ENCODE peak calls at places on chromosomes 1 and 21, in ten cellular contexts. Y is fibroblast of pulmonary artery, W is fibroblast of lung, G is brain microvascular endothelial cell, F is stomach, M is Panc1, R is GM23338, A is skeletal muscle cell, E is aorta, O is left ventricle myocardium inferior. Z is an unnamed sample.

GRCh38 chr1:61337981-61338848 is 255.9 kb downstream of the NFIA start:
- DNase-seq in Y (peak), W (peak), G (peak), F (peak), M (no peak), R (peak), A (peak), E (peak), O (peak), Z (peak)

GRCh38 chr1:6703016-6703415 is 1.4 kb upstream of the DNAJC11 start:
- DNase-seq in Y (no peak), W (no peak), G (no peak), F (no peak), M (no peak), R (no peak), A (no peak), E (no peak), O (no peak), Z (no peak)

GRCh38 chr1:45493116-45493697 is 2.2 kb upstream of the TESK2 start:
- DNase-seq in Y (peak), W (peak), G (peak), F (peak), M (peak), R (peak), A (no peak), E (no peak), O (no peak), Z (peak)

GRCh38 chr1:100463809-100464424 is 74.0 kb upstream of the GPR88 start:
- DNase-seq in Y (peak), W (peak), G (peak), F (peak), M (no peak), R (peak), A (no peak), E (peak), O (peak), Z (no peak)

GRCh38 chr1:223087231-223087990 is 55.6 kb downstream of the TLR5 start:
- DNase-seq in Y (no peak), W (peak), G (no peak), F (no peak), M (no peak), R (no peak), A (no peak), E (no peak), O (no peak), Z (no peak)

GRCh38 chr21:23524685-23525084 is 2082.6 kb downstream of the MRPL39 start:
- DNase-seq in Y (no peak), W (no peak), G (no peak), F (no peak), M (no peak), R (no peak), A (no peak), E (no peak), O (no peak), Z (no peak)

GRCh38 chr1:19208710-19209438 is 1.2 kb downstream of the UBR4 start:
- DNase-seq in Y (peak), W (peak), G (no peak), F (no peak), M (no peak), R (no peak), A (peak), E (no peak), O (no peak), Z (no peak)

GRCh38 chr1:78275456-78275855 is 215.3 kb upstream of the PTGFR start:
- DNase-seq in Y (peak), W (no peak), G (no peak), F (no peak), M (no peak), R (peak), A (no peak), E (no peak), O (no peak), Z (no peak)

GRCh38 chr1:96730574-96731298 is 9.2 kb downstream of the PTBP2 start:
- DNase-seq in Y (peak), W (peak), G (no peak), F (no peak), M (no peak), R (no peak), A (peak), E (no peak), O (no peak), Z (no peak)

GRCh38 chr1:1069711-1070676 is 4.1 kb downstream of the RNF223 start:
- DNase-seq in Y (no peak), W (no peak), G (no peak), F (no peak), M (no peak), R (no peak), A (no peak), E (no peak), O (no peak), Z (no peak)

GRCh38 chr1:30450818-30451233 is 272.6 kb downstream of the MATN1 start:
- DNase-seq in Y (no peak), W (no peak), G (no peak), F (no peak), M (no peak), R (no peak), A (no peak), E (peak), O (no peak), Z (no peak)

GRCh38 chr1:85244271-85245053 is 15.0 kb downstream of the C1orf52 start:
- DNase-seq in Y (peak), W (peak), G (no peak), F (no peak), M (no peak), R (no peak), A (peak), E (no peak), O (no peak), Z (no peak)

GRCh38 chr1:118949317-118949716 is 38.8 kb downstream of the TBX15 start:
- DNase-seq in Y (peak), W (peak), G (peak), F (no peak), M (no peak), R (no peak), A (peak), E (no peak), O (no peak), Z (no peak)

GRCh38 chr1:75589637-75590036 is 21.3 kb downstream of the SLC44A5 start:
- DNase-seq in Y (no peak), W (no peak), G (no peak), F (no peak), M (no peak), R (peak), A (no peak), E (no peak), O (no peak), Z (no peak)

GRCh38 chr1:50667272-50667671 is 244.0 kb upstream of the DMRTA2 start:
- DNase-seq in Y (no peak), W (no peak), G (no peak), F (no peak), M (no peak), R (no peak), A (no peak), E (no peak), O (no peak), Z (no peak)

GRCh38 chr1:59025201-59025600 is 241.4 kb upstream of the JUN start:
- DNase-seq in Y (no peak), W (peak), G (no peak), F (no peak), M (no peak), R (no peak), A (peak), E (no peak), O (no peak), Z (no peak)

GRCh38 chr1:151282883-151283725 is 1.0 kb downstream of the ZNF687 start:
- DNase-seq in Y (no peak), W (no peak), G (no peak), F (peak), M (no peak), R (peak), A (no peak), E (no peak), O (peak), Z (peak)

GRCh38 chr21:42558846-42559245 is 45.2 kb downstream of the SLC37A1 start:
- DNase-seq in Y (no peak), W (no peak), G (no peak), F (no peak), M (no peak), R (no peak), A (no peak), E (peak), O (no peak), Z (peak)

GRCh38 chr1:23797478-23798448 is 2.8 kb downstream of the GALE start:
- DNase-seq in Y (no peak), W (no peak), G (no peak), F (peak), M (no peak), R (no peak), A (no peak), E (no peak), O (no peak), Z (no peak)

GRCh38 chr1:1013105-1013921 is at the start of gene ISG15:
- DNase-seq in Y (peak), W (peak), G (peak), F (peak), M (peak), R (peak), A (no peak), E (peak), O (peak), Z (peak)

GRCh38 chr1:241990040-241990439 is 8.9 kb downstream of the MAP1LC3C start:
- DNase-seq in Y (peak), W (peak), G (peak), F (peak), M (no peak), R (peak), A (peak), E (peak), O (peak), Z (peak)

GRCh38 chr1:32782086-32782485 is 35.1 kb downstream of the YARS1 start:
- DNase-seq in Y (no peak), W (no peak), G (peak), F (no peak), M (no peak), R (no peak), A (no peak), E (no peak), O (no peak), Z (no peak)

GRCh38 chr1:3321559-3322439 is 132.7 kb upstream of the ARHGEF16 start:
- DNase-seq in Y (no peak), W (peak), G (no peak), F (no peak), M (no peak), R (no peak), A (no peak), E (no peak), O (no peak), Z (no peak)

GRCh38 chr1:115955228-115955627 is 21.1 kb upstream of the SLC22A15 start:
- DNase-seq in Y (no peak), W (no peak), G (no peak), F (no peak), M (no peak), R (no peak), A (no peak), E (no peak), O (no peak), Z (no peak)

GRCh38 chr1:78168306-78168705 is 122.5 kb downstream of the GIPC2 start:
- DNase-seq in Y (no peak), W (no peak), G (no peak), F (no peak), M (no peak), R (no peak), A (no peak), E (no peak), O (no peak), Z (no peak)

GRCh38 chr1:173314656-173315055 is 107.5 kb upstream of the TNFSF4 start:
- DNase-seq in Y (no peak), W (no peak), G (no peak), F (no peak), M (no peak), R (no peak), A (no peak), E (no peak), O (no peak), Z (no peak)

GRCh38 chr21:25171438-25171837 is 435.8 kb downstream of the MRPL39 start:
- DNase-seq in Y (peak), W (peak), G (no peak), F (no peak), M (no peak), R (no peak), A (peak), E (no peak), O (no peak), Z (no peak)

GRCh38 chr1:114105401-114105979 is 48.2 kb downstream of the SYT6 start:
- DNase-seq in Y (no peak), W (no peak), G (no peak), F (no peak), M (no peak), R (peak), A (no peak), E (no peak), O (no peak), Z (no peak)

GRCh38 chr1:167683641-167684502 is 37.9 kb upstream of the MPZL1 start:
- DNase-seq in Y (peak), W (peak), G (peak), F (no peak), M (no peak), R (peak), A (no peak), E (peak), O (peak), Z (no peak)

GRCh38 chr1:20913242-20913641 is 126.1 kb upstream of the HP1BP3 start:
- DNase-seq in Y (no peak), W (no peak), G (no peak), F (no peak), M (no peak), R (no peak), A (no peak), E (no peak), O (no peak), Z (peak)

GRCh38 chr1:116424438-116424837 is 51.4 kb downstream of the ATP1A1 start:
- DNase-seq in Y (no peak), W (no peak), G (no peak), F (no peak), M (no peak), R (no peak), A (no peak), E (no peak), O (no peak), Z (no peak)

GRCh38 chr1:34786521-34787325 is 5.7 kb downstream of the GJB3 start:
- DNase-seq in Y (peak), W (peak), G (peak), F (peak), M (peak), R (peak), A (peak), E (peak), O (peak), Z (peak)

GRCh38 chr1:202237052-202237451 is 43.5 kb downstream of the LGR6 start:
- DNase-seq in Y (peak), W (peak), G (peak), F (no peak), M (no peak), R (peak), A (no peak), E (peak), O (no peak), Z (peak)

GRCh38 chr1:54096491-54097235 is 43.3 kb downstream of the TCEANC2 start:
- DNase-seq in Y (no peak), W (no peak), G (no peak), F (no peak), M (no peak), R (no peak), A (no peak), E (no peak), O (no peak), Z (no peak)

DNA sequence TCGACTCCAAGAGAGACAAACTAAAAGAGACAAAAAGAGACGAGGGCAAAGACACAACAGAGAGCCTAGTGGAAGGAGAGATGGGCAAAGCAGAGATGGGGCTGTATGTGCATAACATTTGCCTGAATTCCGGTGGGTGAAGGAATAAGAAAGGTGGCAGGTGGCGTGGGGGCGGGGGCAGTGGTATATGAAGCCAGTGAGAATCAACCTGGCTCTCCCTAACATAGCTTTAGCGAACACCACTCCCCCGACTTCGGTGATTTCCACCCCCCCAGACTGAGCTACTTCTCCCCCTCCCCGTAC is 1.1 kb downstream of the INKA2 start:
- DNase-seq in Y (no peak), W (no peak), G (no peak), F (no peak), M (no peak), R (no peak), A (no peak), E (no peak), O (no peak), Z (no peak)
- H3K4me3 ChIP-seq in Y (peak), W (peak), G (peak), F (peak), M (peak), R (peak), A (peak), E (peak), O (peak), Z (peak)

GRCh38 chr21:35075546-35075945 is 26.4 kb upstream of the RUNX1 start:
- DNase-seq in Y (peak), W (peak), G (peak), F (no peak), M (no peak), R (no peak), A (peak), E (no peak), O (no peak), Z (no peak)
- H3K4me3 ChIP-seq in Y (no peak), W (no peak), G (no peak), F (no peak), M (no peak), R (no peak), A (no peak), E (no peak), O (no peak), Z (no peak)

GRCh38 chr1:94543893-94544635 is 2.5 kb upstream of the F3 start:
- DNase-seq in Y (peak), W (peak), G (peak), F (no peak), M (no peak), R (no peak), A (peak), E (no peak), O (no peak), Z (no peak)
- H3K4me3 ChIP-seq in Y (no peak), W (peak), G (no peak), F (no peak), M (no peak), R (no peak), A (no peak), E (no peak), O (peak), Z (no peak)

GRCh38 chr1:27451346-27451745 is 38.6 kb downstream of the WASF2 start:
- DNase-seq in Y (no peak), W (no peak), G (no peak), F (no peak), M (no peak), R (no peak), A (no peak), E (no peak), O (no peak), Z (no peak)
- H3K4me3 ChIP-seq in Y (no peak), W (no peak), G (no peak), F (no peak), M (no peak), R (no peak), A (no peak), E (no peak), O (no peak), Z (no peak)

DNA sequence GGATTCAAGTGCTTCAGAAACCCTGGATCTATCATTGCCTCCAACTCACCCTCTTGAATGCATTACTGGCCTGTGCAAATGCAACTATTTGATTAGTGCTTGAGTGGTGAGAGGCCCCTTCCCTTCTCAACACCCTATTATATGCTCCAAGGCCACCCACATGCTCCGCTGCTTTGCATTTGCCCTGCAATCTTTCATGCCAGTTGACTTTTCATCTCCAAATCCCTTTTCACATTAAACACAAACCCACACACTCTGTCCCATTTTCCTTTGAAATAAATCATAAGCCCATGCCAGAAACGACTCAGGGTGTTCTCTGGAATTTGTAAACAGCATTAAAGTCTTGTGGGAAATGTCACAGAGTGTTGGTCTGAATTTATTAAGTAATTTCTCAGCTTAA is 78.9 kb upstream of the CTTNBP2NL start:
- DNase-seq in Y (no peak), W (peak), G (no peak), F (no peak), M (no peak), R (no peak), A (no peak), E (no peak), O (no peak), Z (no peak)
- H3K4me3 ChIP-seq in Y (no peak), W (no peak), G (no peak), F (no peak), M (no peak), R (no peak), A (no peak), E (no peak), O (no peak), Z (no peak)

GRCh38 chr1:210944255-210944654 is 189.7 kb downstream of the KCNH1 start:
- DNase-seq in Y (no peak), W (no peak), G (no peak), F (no peak), M (no peak), R (no peak), A (no peak), E (no peak), O (no peak), Z (no peak)
- H3K4me3 ChIP-seq in Y (no peak), W (no peak), G (no peak), F (no peak), M (no peak), R (no peak), A (no peak), E (no peak), O (no peak), Z (no peak)

GRCh38 chr1:18110598-18110939 is 3.0 kb downstream of the IGSF21 start:
- DNase-seq in Y (no peak), W (no peak), G (no peak), F (no peak), M (no peak), R (peak), A (no peak), E (no peak), O (no peak), Z (no peak)
- H3K4me3 ChIP-seq in Y (no peak), W (no peak), G (no peak), F (peak), M (no peak), R (peak), A (no peak), E (no peak), O (peak), Z (no peak)

GRCh38 chr1:204920511-204920910 is 49.8 kb downstream of the NFASC start:
- DNase-seq in Y (no peak), W (no peak), G (no peak), F (no peak), M (no peak), R (peak), A (no peak), E (no peak), O (no peak), Z (no peak)

GRCh38 chr1:204917802-204918201 is 47.1 kb downstream of the NFASC start:
- DNase-seq in Y (no peak), W (no peak), G (no peak), F (no peak), M (no peak), R (no peak), A (no peak), E (no peak), O (no peak), Z (no peak)

GRCh38 chr1:204920967-204921366 is 50.3 kb downstream of the NFASC start:
- DNase-seq in Y (no peak), W (no peak), G (no peak), F (no peak), M (no peak), R (no peak), A (no peak), E (no peak), O (no peak), Z (peak)

DNA sequence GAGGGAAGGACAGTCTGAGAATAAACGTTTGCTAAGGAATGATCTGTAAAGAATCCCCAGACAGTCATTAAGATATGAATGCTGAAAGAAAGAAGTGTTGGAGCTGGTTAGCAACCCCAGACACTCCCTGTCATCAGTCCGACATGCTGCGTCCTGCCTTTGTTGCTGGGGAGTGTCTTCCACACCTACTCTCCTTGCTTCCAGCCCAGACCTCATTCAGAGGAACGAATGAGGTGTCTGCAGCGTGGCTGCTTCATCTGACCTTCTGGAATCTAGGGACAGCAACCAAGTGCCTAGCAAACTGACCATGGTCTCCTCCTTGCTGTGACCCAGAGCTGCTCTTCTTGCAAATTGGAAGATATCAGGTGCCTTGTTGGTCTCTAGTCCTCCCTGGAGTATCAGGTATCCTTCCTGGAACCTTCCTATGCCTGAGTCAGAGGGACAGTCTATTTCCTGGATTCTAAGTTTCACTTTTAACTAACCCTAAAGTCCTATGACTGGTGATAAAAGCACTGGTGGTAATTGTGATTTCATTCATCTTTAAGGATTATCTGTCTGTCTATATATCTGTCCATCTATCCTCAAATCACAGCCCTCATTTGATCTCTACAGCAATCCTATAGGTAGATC is 45.3 kb downstream of the NFASC start:
- DNase-seq in Y (no peak), W (no peak), G (no peak), F (no peak), M (no peak), R (no peak), A (no peak), E (no peak), O (no peak), Z (peak)
- H3K4me3 ChIP-seq in Y (no peak), W (no peak), G (no peak), F (no peak), M (no peak), R (no peak), A (no peak), E (no peak), O (no peak), Z (no peak)